ENCODE peak calls at places on chromosome 5, in eight cellular contexts. One of them, this sample, is unnamed.

GRCh38 chr5:62568800-62569432 is 9.7 kb upstream of the LRRC70 start:
- DNase-seq in upper lobe of left lung: no peak
- DNase-seq in spleen: no peak
- DNase-seq in ovary: no peak
- DNase-seq in transverse colon: no peak
- DNase-seq in testis: no peak
- DNase-seq in Peyer's patch: no peak
- DNase-seq in endothelial cell of umbilical vein: no peak
- DNase-seq in this sample: no peak

GRCh38 chr5:73532195-73532594 is 33.2 kb downstream of the ANKRA2 start:
- DNase-seq in upper lobe of left lung: no peak
- DNase-seq in spleen: no peak
- DNase-seq in ovary: no peak
- DNase-seq in transverse colon: no peak
- DNase-seq in testis: no peak
- DNase-seq in Peyer's patch: no peak
- DNase-seq in endothelial cell of umbilical vein: no peak
- DNase-seq in this sample: no peak

GRCh38 chr5:125639858-125640257 is 783.4 kb upstream of the GRAMD2B start:
- DNase-seq in upper lobe of left lung: no peak
- DNase-seq in spleen: no peak
- DNase-seq in ovary: no peak
- DNase-seq in transverse colon: no peak
- DNase-seq in testis: no peak
- DNase-seq in Peyer's patch: no peak
- DNase-seq in endothelial cell of umbilical vein: no peak
- DNase-seq in this sample: no peak

GRCh38 chr5:1265026-1265425 is 29.8 kb downstream of the TERT start:
- DNase-seq in upper lobe of left lung: peak; percentile 60
- DNase-seq in spleen: no peak
- DNase-seq in ovary: no peak
- DNase-seq in transverse colon: no peak
- DNase-seq in testis: no peak
- DNase-seq in Peyer's patch: no peak
- DNase-seq in endothelial cell of umbilical vein: no peak
- DNase-seq in this sample: no peak

GRCh38 chr5:39716532-39716971 is 291.8 kb upstream of the DAB2 start:
- DNase-seq in upper lobe of left lung: no peak
- DNase-seq in spleen: no peak
- DNase-seq in ovary: no peak
- DNase-seq in transverse colon: peak; percentile 55
- DNase-seq in testis: peak; percentile 73
- DNase-seq in Peyer's patch: no peak
- DNase-seq in endothelial cell of umbilical vein: peak; percentile 68
- DNase-seq in this sample: no peak

GRCh38 chr5:136642976-136643375 is 277.6 kb upstream of the TRPC7 start:
- DNase-seq in upper lobe of left lung: no peak
- DNase-seq in spleen: no peak
- DNase-seq in ovary: no peak
- DNase-seq in transverse colon: no peak
- DNase-seq in testis: no peak
- DNase-seq in Peyer's patch: no peak
- DNase-seq in endothelial cell of umbilical vein: no peak
- DNase-seq in this sample: no peak

GRCh38 chr5:179176571-179177230 is 116.5 kb downstream of the ZNF354C start:
- DNase-seq in upper lobe of left lung: no peak
- DNase-seq in spleen: peak; percentile 59
- DNase-seq in ovary: no peak
- DNase-seq in transverse colon: no peak
- DNase-seq in testis: peak; percentile 51
- DNase-seq in Peyer's patch: peak; percentile 27
- DNase-seq in endothelial cell of umbilical vein: no peak
- DNase-seq in this sample: no peak

GRCh38 chr5:38148021-38148625 is 110.2 kb upstream of the EGFLAM start:
- DNase-seq in upper lobe of left lung: no peak
- DNase-seq in spleen: no peak
- DNase-seq in ovary: no peak
- DNase-seq in transverse colon: no peak
- DNase-seq in testis: no peak
- DNase-seq in Peyer's patch: no peak
- DNase-seq in endothelial cell of umbilical vein: no peak
- DNase-seq in this sample: no peak

GRCh38 chr5:59174248-59174844 is 591.5 kb downstream of the RAB3C start:
- DNase-seq in upper lobe of left lung: no peak
- DNase-seq in spleen: no peak
- DNase-seq in ovary: no peak
- DNase-seq in transverse colon: no peak
- DNase-seq in testis: peak; percentile 23
- DNase-seq in Peyer's patch: no peak
- DNase-seq in endothelial cell of umbilical vein: peak; percentile 64
- DNase-seq in this sample: no peak

GRCh38 chr5:91384671-91385430 is 1.7 kb upstream of the ARRDC3 start:
- DNase-seq in upper lobe of left lung: no peak
- DNase-seq in spleen: no peak
- DNase-seq in ovary: no peak
- DNase-seq in transverse colon: peak; percentile 50
- DNase-seq in testis: peak; percentile 63
- DNase-seq in Peyer's patch: no peak
- DNase-seq in endothelial cell of umbilical vein: peak; percentile 94
- DNase-seq in this sample: peak; percentile 22

GRCh38 chr5:68303754-68304420 is 88.3 kb downstream of the PIK3R1 start:
- DNase-seq in upper lobe of left lung: no peak
- DNase-seq in spleen: no peak
- DNase-seq in ovary: no peak
- DNase-seq in transverse colon: no peak
- DNase-seq in testis: no peak
- DNase-seq in Peyer's patch: no peak
- DNase-seq in endothelial cell of umbilical vein: no peak
- DNase-seq in this sample: no peak

DNA sequence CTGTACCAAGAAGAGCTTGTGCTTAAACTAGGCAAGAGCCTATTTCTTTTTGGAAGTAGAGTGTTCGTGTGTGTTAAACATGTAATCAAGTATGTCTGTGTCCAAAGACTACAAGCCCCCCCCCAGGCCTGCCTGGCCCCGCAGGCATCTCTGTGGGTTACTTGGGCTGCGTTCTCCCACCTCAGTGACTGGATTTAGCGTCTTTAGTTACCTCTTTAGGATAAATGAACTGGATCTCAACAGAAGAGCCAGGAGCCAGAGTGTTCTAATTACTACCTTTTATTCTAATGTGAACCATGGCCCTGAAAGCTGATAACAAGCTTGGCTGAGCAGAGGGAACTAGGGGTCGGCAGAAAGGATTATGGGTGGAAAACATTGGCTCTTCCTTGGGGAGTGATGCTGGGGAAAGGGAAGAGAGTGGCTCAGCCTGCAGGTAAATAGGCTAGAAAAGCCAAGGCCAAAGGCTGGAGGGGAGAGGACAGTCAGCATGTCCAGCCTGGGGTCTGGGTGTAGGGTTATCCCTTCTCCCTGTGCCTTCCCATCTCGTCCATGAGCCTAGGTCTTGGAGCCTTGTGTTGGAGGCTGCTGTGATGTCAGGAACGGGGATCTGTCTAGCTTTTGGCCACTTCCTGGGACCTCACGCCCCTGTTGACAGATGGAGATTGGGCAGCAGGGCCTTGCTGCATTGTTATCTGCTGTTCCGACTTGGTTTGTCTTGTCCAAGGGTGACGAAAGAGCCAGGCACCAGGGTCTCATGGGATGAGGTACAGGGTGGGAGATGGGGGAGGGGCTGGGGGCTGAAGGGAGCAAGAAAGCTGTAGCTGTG is 11.1 kb downstream of the CD74 start:
- DNase-seq in upper lobe of left lung: no peak
- DNase-seq in spleen: no peak
- DNase-seq in ovary: no peak
- DNase-seq in transverse colon: no peak
- DNase-seq in testis: no peak
- DNase-seq in Peyer's patch: no peak
- DNase-seq in endothelial cell of umbilical vein: no peak
- DNase-seq in this sample: no peak
- TF ChIP-seq POLR2A in upper lobe of left lung: no peak
- TF ChIP-seq POLR2A in spleen: no peak
- TF ChIP-seq POLR2A in ovary: no peak
- TF ChIP-seq POLR2A in transverse colon: no peak
- TF ChIP-seq POLR2A in testis: no peak
- TF ChIP-seq POLR2A in Peyer's patch: no peak
- TF ChIP-seq POLR2A in endothelial cell of umbilical vein: no peak
- TF ChIP-seq POLR2A in this sample: no peak

DNA sequence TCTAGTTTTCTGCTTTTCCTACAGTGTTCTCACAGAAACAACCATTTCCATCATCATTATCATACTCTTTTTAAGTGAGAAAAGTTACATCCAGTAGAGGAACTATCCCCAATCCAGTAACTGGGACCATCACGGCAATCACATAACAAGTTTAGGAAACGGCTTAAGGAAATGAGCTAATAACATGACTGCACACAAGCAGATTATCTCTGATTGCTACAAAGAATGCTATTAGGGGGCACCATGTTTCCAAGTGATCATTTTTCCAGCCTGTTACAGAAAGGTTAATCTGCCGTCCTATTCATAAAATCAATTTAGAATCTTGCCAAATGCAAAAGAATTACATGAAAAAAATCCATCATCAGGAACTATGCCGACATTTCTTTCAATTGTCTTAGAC is 94.6 kb downstream of the EFNA5 start:
- DNase-seq in upper lobe of left lung: no peak
- DNase-seq in spleen: no peak
- DNase-seq in ovary: no peak
- DNase-seq in transverse colon: no peak
- DNase-seq in testis: no peak
- DNase-seq in Peyer's patch: no peak
- DNase-seq in endothelial cell of umbilical vein: peak; percentile 65
- DNase-seq in this sample: no peak
- H3K4me1 ChIP-seq in upper lobe of left lung: peaks cover 14% of the 10 kb centered on the region
- H3K4me1 ChIP-seq in spleen: peaks cover 5% of the 10 kb centered on the region
- H3K4me1 ChIP-seq in ovary: peaks cover 3% of the 10 kb centered on the region
- H3K4me1 ChIP-seq in transverse colon: peaks cover 13% of the 10 kb centered on the region
- H3K4me1 ChIP-seq in testis: no peaks in the 10 kb centered on the region
- H3K4me1 ChIP-seq in Peyer's patch: no peaks in the 10 kb centered on the region
- H3K4me1 ChIP-seq in endothelial cell of umbilical vein: peaks cover 24% of the 10 kb centered on the region
- H3K4me1 ChIP-seq in this sample: peaks cover 3% of the 10 kb centered on the region

GRCh38 chr5:169667896-169668674 is 31.0 kb downstream of the DOCK2 start:
- DNase-seq in upper lobe of left lung: no peak
- DNase-seq in spleen: no peak
- DNase-seq in ovary: no peak
- DNase-seq in transverse colon: no peak
- DNase-seq in testis: no peak
- DNase-seq in Peyer's patch: no peak
- DNase-seq in endothelial cell of umbilical vein: no peak
- DNase-seq in this sample: no peak

GRCh38 chr5:169666365-169666764 is 29.3 kb downstream of the DOCK2 start:
- DNase-seq in upper lobe of left lung: no peak
- DNase-seq in spleen: no peak
- DNase-seq in ovary: no peak
- DNase-seq in transverse colon: no peak
- DNase-seq in testis: no peak
- DNase-seq in Peyer's patch: no peak
- DNase-seq in endothelial cell of umbilical vein: no peak
- DNase-seq in this sample: no peak

GRCh38 chr5:169668732-169669131 is 31.7 kb downstream of the DOCK2 start:
- DNase-seq in upper lobe of left lung: no peak
- DNase-seq in spleen: no peak
- DNase-seq in ovary: no peak
- DNase-seq in transverse colon: no peak
- DNase-seq in testis: no peak
- DNase-seq in Peyer's patch: no peak
- DNase-seq in endothelial cell of umbilical vein: no peak
- DNase-seq in this sample: no peak

GRCh38 chr5:169670769-169671525 is 33.9 kb downstream of the DOCK2 start:
- DNase-seq in upper lobe of left lung: no peak
- DNase-seq in spleen: no peak
- DNase-seq in ovary: no peak
- DNase-seq in transverse colon: peak; percentile 17
- DNase-seq in testis: no peak
- DNase-seq in Peyer's patch: no peak
- DNase-seq in endothelial cell of umbilical vein: no peak
- DNase-seq in this sample: no peak
- H3K36me3 ChIP-seq in upper lobe of left lung: no peaks in the 10 kb centered on the region
- H3K36me3 ChIP-seq in spleen: peaks cover 73% of the 10 kb centered on the region
- H3K36me3 ChIP-seq in ovary: no peaks in the 10 kb centered on the region
- H3K36me3 ChIP-seq in transverse colon: no peaks in the 10 kb centered on the region
- H3K36me3 ChIP-seq in testis: no peaks in the 10 kb centered on the region
- H3K36me3 ChIP-seq in Peyer's patch: no peaks in the 10 kb centered on the region
- H3K36me3 ChIP-seq in endothelial cell of umbilical vein: no peaks in the 10 kb centered on the region
- H3K36me3 ChIP-seq in this sample: no peaks in the 10 kb centered on the region

GRCh38 chr5:154943527-154943926 is 2.7 kb downstream of the MRPL22 start:
- DNase-seq in upper lobe of left lung: no peak
- DNase-seq in spleen: no peak
- DNase-seq in ovary: no peak
- DNase-seq in transverse colon: no peak
- DNase-seq in testis: no peak
- DNase-seq in Peyer's patch: no peak
- DNase-seq in endothelial cell of umbilical vein: no peak
- DNase-seq in this sample: no peak

GRCh38 chr5:154937718-154938466 is at the start of gene GEMIN5:
- DNase-seq in upper lobe of left lung: peak; percentile 97
- DNase-seq in spleen: peak; percentile 97
- DNase-seq in ovary: peak; percentile 90
- DNase-seq in transverse colon: peak; percentile 90
- DNase-seq in testis: peak; percentile 92
- DNase-seq in Peyer's patch: peak; percentile 92
- DNase-seq in endothelial cell of umbilical vein: peak; percentile 88
- DNase-seq in this sample: peak; percentile 85

GRCh38 chr5:154940375-154940771 is 500 bp upstream of the MRPL22 start:
- DNase-seq in upper lobe of left lung: no peak
- DNase-seq in spleen: peak; percentile 73
- DNase-seq in ovary: peak; percentile 42
- DNase-seq in transverse colon: no peak
- DNase-seq in testis: no peak
- DNase-seq in Peyer's patch: no peak
- DNase-seq in endothelial cell of umbilical vein: no peak
- DNase-seq in this sample: no peak

GRCh38 chr5:154944716-154945115 is 3.8 kb downstream of the MRPL22 start:
- DNase-seq in upper lobe of left lung: no peak
- DNase-seq in spleen: no peak
- DNase-seq in ovary: no peak
- DNase-seq in transverse colon: no peak
- DNase-seq in testis: no peak
- DNase-seq in Peyer's patch: no peak
- DNase-seq in endothelial cell of umbilical vein: peak; percentile 58
- DNase-seq in this sample: no peak

DNA sequence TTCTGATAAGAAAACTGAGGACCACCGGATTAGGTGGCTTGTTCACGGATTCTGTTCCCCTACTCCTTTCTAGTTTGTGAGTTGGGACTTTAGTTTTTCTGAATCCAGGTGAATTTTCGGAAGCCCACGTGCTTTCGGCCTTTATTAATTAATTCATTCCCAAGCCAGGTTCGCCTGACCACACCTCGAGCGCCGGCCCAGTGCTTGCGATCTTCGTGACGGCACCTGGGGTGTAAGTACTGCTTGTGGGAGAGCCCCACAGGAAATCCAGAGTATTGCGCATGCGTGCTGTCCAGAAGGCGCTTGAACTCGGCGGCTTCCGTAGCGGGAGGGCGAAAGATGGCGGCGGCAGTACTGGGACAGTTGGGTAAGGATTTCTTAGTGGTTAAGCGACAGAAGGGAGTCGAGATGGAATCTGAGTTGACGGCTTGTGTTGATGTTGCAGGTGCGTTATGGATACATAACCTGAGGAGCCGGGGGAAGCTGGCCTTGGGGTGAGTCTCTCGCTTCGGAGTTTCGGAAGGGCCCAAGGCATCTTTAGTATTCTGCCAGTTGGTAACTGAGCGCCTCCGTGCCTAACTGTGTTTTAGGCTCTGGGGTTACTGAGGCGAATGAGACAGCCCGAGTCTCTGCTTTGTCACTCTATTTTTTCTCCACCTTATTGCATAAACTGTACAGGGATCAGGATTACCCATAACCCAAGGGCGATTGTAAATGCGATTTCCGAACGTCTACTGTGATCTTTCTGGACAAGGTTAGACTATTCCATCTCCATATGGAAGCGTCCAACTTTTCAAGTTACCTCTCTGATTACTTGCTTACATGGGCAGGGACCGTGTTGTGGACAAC is at the start of gene MRPL22:
- DNase-seq in upper lobe of left lung: peak; percentile 93
- DNase-seq in spleen: peak; percentile 97
- DNase-seq in ovary: peak; percentile 94
- DNase-seq in transverse colon: peak; percentile 95
- DNase-seq in testis: peak; percentile 92
- DNase-seq in Peyer's patch: peak; percentile 95
- DNase-seq in endothelial cell of umbilical vein: peak; percentile 95
- DNase-seq in this sample: peak; percentile 92
- TF ChIP-seq POLR2A in upper lobe of left lung: no peak
- TF ChIP-seq POLR2A in spleen: peak; percentile 36
- TF ChIP-seq POLR2A in ovary: peak; percentile 39
- TF ChIP-seq POLR2A in transverse colon: peak; percentile 78
- TF ChIP-seq POLR2A in testis: no peak
- TF ChIP-seq POLR2A in Peyer's patch: peak; percentile 48
- TF ChIP-seq POLR2A in endothelial cell of umbilical vein: peak; percentile 86
- TF ChIP-seq POLR2A in this sample: no peak